ENCODE peak calls at places on chromosomes 3 and 15, in ten cellular contexts. J is ascending aorta; E is testis; X is fibroblast of lung; U is PC-9; N is CD8-positive, alpha-beta memory T cell; P is ovary; Q is colonic mucosa; H is A549; Z is gastrocnemius medialis. O is an unnamed sample. For H3K4me1, the result is how much of the 10 kb centered on the place peaks cover.

GRCh38 chr3:187130346-187131066 is 8.8 kb downstream of the RPL39L start:
- DNase-seq in J (no peak), E (no peak), X (peak), U (no peak), N (no peak), P (no peak), Q (no peak), H (no peak), Z (no peak), O (no peak)

GRCh38 chr3:40096561-40097506 is 212.7 kb upstream of the EIF1B start:
- DNase-seq in J (peak), E (no peak), X (peak), U (no peak), N (no peak), P (no peak), Q (no peak), H (no peak), Z (no peak), O (no peak)

GRCh38 chr15:40843885-40844542 is at the start of gene SPINT1:
- DNase-seq in J (no peak), E (peak), X (peak), U (peak), N (no peak), P (no peak), Q (peak), H (no peak), Z (no peak), O (peak)

GRCh38 chr15:78045189-78045588 is 32.3 kb downstream of the TBC1D2B start:
- DNase-seq in J (no peak), E (no peak), X (no peak), U (no peak), N (no peak), P (no peak), Q (peak), H (no peak), Z (no peak), O (no peak)

GRCh38 chr15:91369823-91370222 is 269.8 kb downstream of the SV2B start:
- DNase-seq in J (no peak), E (peak), X (no peak), U (no peak), N (no peak), P (no peak), Q (no peak), H (no peak), Z (no peak), O (no peak)

GRCh38 chr3:74443102-74443501 is 171.4 kb downstream of the CNTN3 start:
- DNase-seq in J (no peak), E (no peak), X (peak), U (no peak), N (no peak), P (no peak), Q (no peak), H (no peak), Z (no peak), O (no peak)

GRCh38 chr3:174198199-174198598 is 660.9 kb upstream of the NAALADL2 start:
- DNase-seq in J (no peak), E (no peak), X (peak), U (peak), N (no peak), P (no peak), Q (no peak), H (no peak), Z (no peak), O (no peak)

GRCh38 chr15:41689834-41690233 is 29.6 kb downstream of the MGA start:
- DNase-seq in J (no peak), E (no peak), X (no peak), U (no peak), N (no peak), P (no peak), Q (no peak), H (no peak), Z (no peak), O (no peak)

GRCh38 chr15:78204351-78205309 is 29.7 kb downstream of the ACSBG1 start:
- DNase-seq in J (peak), E (peak), X (no peak), U (no peak), N (no peak), P (peak), Q (peak), H (no peak), Z (peak), O (peak)

GRCh38 chr3:53700441-53700840 is 145.8 kb downstream of the CHDH start:
- DNase-seq in J (no peak), E (no peak), X (no peak), U (no peak), N (no peak), P (no peak), Q (no peak), H (no peak), Z (no peak), O (no peak)

GRCh38 chr3:186035277-186035676 is 73.6 kb downstream of the ETV5 start:
- DNase-seq in J (no peak), E (no peak), X (peak), U (no peak), N (no peak), P (no peak), Q (no peak), H (no peak), Z (peak), O (no peak)

GRCh38 chr3:29853841-29854397 is 573.0 kb downstream of the RBMS3 start:
- DNase-seq in J (no peak), E (no peak), X (no peak), U (no peak), N (no peak), P (no peak), Q (no peak), H (no peak), Z (no peak), O (peak)

GRCh38 chr3:153463895-153464294 is 301.9 kb downstream of the RAP2B start:
- DNase-seq in J (no peak), E (no peak), X (no peak), U (no peak), N (no peak), P (no peak), Q (no peak), H (no peak), Z (no peak), O (no peak)

GRCh38 chr3:12458901-12459300 is 25.4 kb upstream of the TSEN2 start:
- DNase-seq in J (no peak), E (no peak), X (no peak), U (no peak), N (no peak), P (no peak), Q (no peak), H (no peak), Z (no peak), O (no peak)

DNA sequence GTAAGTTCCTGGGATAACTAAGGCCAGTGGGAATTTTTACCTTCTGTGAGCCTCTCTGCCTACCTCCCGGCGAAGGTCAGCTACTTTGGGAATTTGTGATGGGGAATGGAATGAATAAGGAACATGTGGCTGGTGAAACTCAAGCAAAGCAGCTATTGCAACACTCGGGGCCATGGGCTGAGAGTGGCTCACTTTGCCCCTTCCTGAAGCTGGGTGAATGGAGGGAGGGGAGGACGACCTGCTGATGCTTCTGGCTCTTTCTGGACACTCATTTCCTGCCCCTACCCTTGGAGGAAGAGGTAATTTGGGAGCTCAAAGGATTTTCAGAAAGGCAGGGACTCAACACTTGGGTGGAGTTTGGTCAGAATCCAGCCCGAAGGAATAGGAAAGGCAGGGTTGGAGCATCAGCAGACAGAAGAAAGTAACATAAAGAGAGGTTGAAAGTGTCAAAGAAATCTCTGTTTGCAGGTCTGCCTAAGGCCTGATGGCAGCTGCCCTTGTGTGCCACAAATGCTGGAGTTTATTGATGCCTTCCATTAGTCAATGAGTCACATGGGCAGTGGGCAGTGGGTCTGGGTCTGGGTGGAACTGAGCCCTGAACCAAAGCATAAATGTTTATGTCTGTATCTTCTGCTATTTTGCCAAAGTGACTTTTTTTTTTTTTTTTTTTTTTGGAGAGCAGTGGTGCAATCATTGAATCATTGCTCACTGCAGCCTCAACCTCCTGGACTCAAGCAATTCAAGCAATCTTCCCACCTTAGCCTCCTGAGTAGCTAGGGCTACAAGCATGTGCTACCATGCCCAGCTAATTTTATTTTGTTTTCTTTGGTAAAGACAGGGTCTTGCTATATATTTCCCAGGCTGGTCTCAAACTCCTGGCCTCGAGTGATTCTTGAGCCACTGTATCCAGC is 12.4 kb downstream of the LAMP3 start:
- DNase-seq in J (no peak), E (no peak), X (no peak), U (peak), N (no peak), P (no peak), Q (no peak), H (no peak), Z (no peak), O (no peak)
- H3K4me1 ChIP-seq in J (under half), E (under half), X (under half), U (under half), N (under half), P (under half), Q (under half), H (under half), Z (under half), O (under half)

GRCh38 chr3:156489462-156489911 is 65.4 kb downstream of the SSR3 start:
- DNase-seq in J (no peak), E (no peak), X (peak), U (no peak), N (no peak), P (no peak), Q (no peak), H (no peak), Z (no peak), O (no peak)
- H3K4me3 ChIP-seq in J (no peak), E (no peak), X (no peak), U (no peak), N (no peak), P (no peak), Q (no peak), H (no peak), Z (no peak), O (no peak)

DNA sequence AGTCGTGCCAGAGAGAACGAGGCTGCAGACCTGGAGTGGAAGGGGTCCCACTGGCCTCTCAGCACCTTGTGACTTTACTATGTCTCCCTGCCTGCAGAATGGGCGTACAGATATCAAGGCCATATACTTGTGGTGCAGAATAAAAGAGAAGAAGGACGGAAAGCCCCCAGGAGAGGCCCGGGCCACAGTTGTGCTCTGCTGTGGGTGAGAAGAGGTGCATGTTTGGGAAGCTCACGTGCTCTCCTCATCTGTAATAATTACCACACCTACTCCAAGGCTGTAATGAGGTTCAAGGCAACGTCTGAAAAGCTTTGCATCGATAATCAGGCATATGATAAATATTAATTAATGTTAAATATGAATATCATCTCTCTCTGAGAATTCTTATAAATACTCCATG is 58.0 kb downstream of the MGLL start:
- DNase-seq in J (no peak), E (no peak), X (no peak), U (no peak), N (no peak), P (no peak), Q (no peak), H (no peak), Z (no peak), O (no peak)
- H3K4me1 ChIP-seq in J (under half), E (under half), X (under half), U (under half), N (under half), P (under half), Q (under half), H (under half), Z (half or more), O (under half)

GRCh38 chr15:66131200-66131599 is 122.3 kb downstream of the MEGF11 start:
- DNase-seq in J (no peak), E (no peak), X (no peak), U (no peak), N (no peak), P (no peak), Q (no peak), H (no peak), Z (no peak), O (no peak)
- H3K4me3 ChIP-seq in J (no peak), E (no peak), X (no peak), U (no peak), N (no peak), P (no peak), Q (no peak), H (no peak), Z (no peak), O (no peak)

DNA sequence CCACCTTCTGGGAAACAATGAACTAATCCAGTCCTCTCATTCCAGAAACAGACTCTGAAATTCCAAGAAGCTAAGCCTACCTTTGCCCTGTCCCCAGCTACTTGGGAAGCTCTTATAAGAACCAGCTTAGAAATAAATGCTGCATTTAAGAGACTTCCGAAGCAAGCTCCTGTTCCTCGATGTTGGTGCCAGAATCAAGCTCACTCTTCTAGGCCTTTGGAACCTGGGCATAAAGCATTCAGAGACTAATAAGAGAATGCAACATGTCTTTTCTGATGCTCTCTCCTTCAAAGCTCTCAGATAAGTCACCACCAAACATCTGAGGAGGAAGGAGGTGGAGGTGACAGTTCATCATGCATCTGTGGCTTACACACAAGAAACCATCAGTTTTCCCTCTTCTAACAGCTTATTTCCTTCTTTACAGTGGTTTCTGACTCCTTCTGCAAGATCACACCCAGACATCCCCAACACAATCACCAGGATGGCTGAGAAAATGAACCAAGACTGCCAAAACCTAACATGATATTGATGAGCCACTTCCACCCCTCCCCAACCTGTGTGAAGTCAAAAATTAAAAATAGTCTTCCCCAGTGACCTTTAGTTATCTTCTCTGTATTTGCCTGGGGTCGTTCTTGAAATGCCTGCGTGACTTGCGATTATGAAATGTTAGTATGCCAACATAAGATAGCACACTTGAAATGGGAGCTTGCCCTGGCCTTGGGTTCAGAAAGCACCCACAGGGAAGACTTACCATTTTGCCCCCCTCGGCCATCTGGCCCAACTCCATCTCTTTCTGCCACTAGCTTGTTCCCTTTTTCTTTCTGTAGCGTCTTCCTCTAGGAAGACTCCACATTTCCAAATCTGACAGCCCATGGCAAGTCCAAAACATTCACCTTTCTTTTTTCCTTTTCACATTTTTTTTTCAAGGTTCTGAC is 11.5 kb downstream of the ARHGEF3 start:
- DNase-seq in J (no peak), E (no peak), X (no peak), U (no peak), N (no peak), P (no peak), Q (no peak), H (no peak), Z (no peak), O (no peak)
- H3K4me1 ChIP-seq in J (under half), E (under half), X (under half), U (under half), N (half or more), P (under half), Q (under half), H (under half), Z (half or more), O (under half)